ENCODE peak calls at places on chromosomes 3 and 15, in six cellular contexts. E, X, Y, M, J and O are unnamed samples. For H3K36me3, the result is how much of the 10 kb centered on the place peaks cover.

GRCh38 chr15:25246641-25247417 is 192.0 kb downstream of the UBE3A start:
- DNase-seq in E (no peak), X (no peak), Y (peak), M (no peak), J (no peak), O (no peak)

GRCh38 chr3:119145500-119146167 is at the start of gene TEX55:
- DNase-seq in E (no peak), X (no peak), Y (peak), M (no peak), J (peak), O (no peak)

GRCh38 chr3:33372218-33373081 is 67.8 kb downstream of the UBP1 start:
- DNase-seq in E (peak), X (no peak), Y (peak), M (no peak), J (peak), O (no peak)

GRCh38 chr3:40333852-40334251 is 24.3 kb downstream of the EIF1B start:
- DNase-seq in E (no peak), X (no peak), Y (no peak), M (no peak), J (no peak), O (no peak)

GRCh38 chr15:98826658-98827057 is 178.3 kb downstream of the IGF1R start:
- DNase-seq in E (no peak), X (no peak), Y (no peak), M (no peak), J (no peak), O (no peak)

GRCh38 chr3:125519678-125520562 is at the start of gene SNX4:
- DNase-seq in E (peak), X (peak), Y (peak), M (peak), J (peak), O (peak)

GRCh38 chr15:74857671-74858365 is 14.9 kb upstream of the ULK3 start:
- DNase-seq in E (no peak), X (no peak), Y (no peak), M (no peak), J (no peak), O (no peak)

GRCh38 chr3:37909067-37909911 is 47.6 kb downstream of the CTDSPL start:
- DNase-seq in E (no peak), X (no peak), Y (no peak), M (no peak), J (peak), O (no peak)

GRCh38 chr15:67108122-67108871 is 42.9 kb downstream of the SMAD3 start:
- DNase-seq in E (no peak), X (no peak), Y (no peak), M (no peak), J (peak), O (no peak)

GRCh38 chr15:55235637-55236036 is 38.9 kb upstream of the RSL24D1 start:
- DNase-seq in E (no peak), X (no peak), Y (no peak), M (no peak), J (no peak), O (no peak)

GRCh38 chr3:112561085-112561692 is 573 bp downstream of the ATG3 start:
- DNase-seq in E (peak), X (peak), Y (peak), M (peak), J (peak), O (peak)

GRCh38 chr3:112561693-112562529 is at the start of the genes ATG3 and SLC35A5:
- DNase-seq in E (peak), X (peak), Y (peak), M (peak), J (peak), O (peak)

GRCh38 chr3:112557980-112558379 is 3.8 kb downstream of the ATG3 start:
- DNase-seq in E (no peak), X (no peak), Y (no peak), M (no peak), J (no peak), O (no peak)

GRCh38 chr3:112555535-112556170 is 6.1 kb downstream of the ATG3 start:
- DNase-seq in E (no peak), X (no peak), Y (no peak), M (no peak), J (peak), O (no peak)

DNA sequence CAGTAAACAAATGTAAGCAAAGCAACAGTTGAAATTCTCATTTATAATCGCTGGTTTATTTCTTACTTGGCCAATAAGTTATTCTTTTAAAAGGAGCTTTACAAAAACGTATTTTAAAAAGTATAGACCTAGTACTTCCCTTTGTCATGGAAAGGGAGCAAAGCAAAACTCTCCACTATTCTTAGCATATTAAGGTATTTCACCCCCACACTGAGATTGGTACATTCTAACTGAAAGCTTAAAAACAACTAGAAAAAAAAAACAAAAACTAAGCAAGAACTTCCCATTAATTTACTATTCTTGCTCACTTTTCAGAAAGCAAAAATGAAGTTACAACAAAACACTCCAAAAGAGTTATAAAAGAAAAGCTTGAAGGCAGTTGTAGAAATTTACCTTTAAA is 1.4 kb downstream of the ATG3 start:
- DNase-seq in E (no peak), X (no peak), Y (no peak), M (no peak), J (peak), O (no peak)
- H3K4me3 ChIP-seq in E (peak), X (peak), Y (peak), M (peak), J (peak), O (no peak)

GRCh38 chr15:52329150-52329549 is 33.5 kb upstream of the MYO5C start:
- DNase-seq in E (no peak), X (no peak), Y (no peak), M (no peak), J (no peak), O (peak)

GRCh38 chr15:52334491-52335160 is 39.0 kb upstream of the MYO5C start:
- DNase-seq in E (no peak), X (no peak), Y (no peak), M (no peak), J (peak), O (no peak)

GRCh38 chr15:52328680-52329079 is 33.1 kb upstream of the MYO5C start:
- DNase-seq in E (no peak), X (no peak), Y (no peak), M (no peak), J (no peak), O (no peak)

GRCh38 chr15:52329980-52330379 is 34.4 kb upstream of the MYO5C start:
- DNase-seq in E (no peak), X (no peak), Y (no peak), M (no peak), J (no peak), O (no peak)

GRCh38 chr15:52331490-52332240 is 36.1 kb upstream of the MYO5C start:
- DNase-seq in E (peak), X (peak), Y (peak), M (no peak), J (peak), O (no peak)
- H3K36me3 ChIP-seq in E (under half), X (under half), Y (under half), M (under half), J (under half), O (under half)

GRCh38 chr3:120419797-120420196 is 31.0 kb downstream of the FSTL1 start:
- DNase-seq in E (no peak), X (no peak), Y (no peak), M (no peak), J (no peak), O (no peak)
- H3K4me3 ChIP-seq in E (no peak), X (no peak), Y (no peak), M (no peak), J (no peak), O (no peak)

DNA sequence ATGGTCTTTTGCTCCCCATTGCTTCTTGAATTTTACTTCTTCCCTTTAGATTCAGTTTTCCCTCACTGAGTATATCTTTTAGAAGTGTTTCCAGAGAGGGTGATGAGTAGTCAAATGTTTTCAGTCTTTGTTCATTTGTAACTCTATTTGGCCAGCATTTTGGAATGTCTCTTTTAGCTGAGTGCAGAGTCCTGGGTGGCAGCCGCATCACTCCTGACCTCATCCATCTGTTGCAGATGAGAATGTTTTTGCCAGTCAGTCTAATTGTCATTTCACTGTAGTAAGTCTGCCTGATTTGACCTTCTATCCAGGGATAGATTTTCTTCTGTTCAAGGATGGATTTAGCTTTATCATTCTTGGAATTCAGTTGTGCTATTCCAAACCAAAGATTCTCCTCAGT is 7.3 kb downstream of the SRPRB start:
- DNase-seq in E (no peak), X (no peak), Y (no peak), M (no peak), J (peak), O (no peak)
- H3K36me3 ChIP-seq in E (under half), X (half or more), Y (under half), M (under half), J (half or more), O (under half)

GRCh38 chr3:52317178-52317577 is 1.1 kb downstream of the DNAH1 start:
- DNase-seq in E (no peak), X (no peak), Y (peak), M (no peak), J (peak), O (no peak)

GRCh38 chr3:52315977-52316764 is at the start of gene DNAH1:
- DNase-seq in E (no peak), X (no peak), Y (no peak), M (no peak), J (no peak), O (no peak)

GRCh38 chr3:52317601-52318000 is 1.5 kb downstream of the DNAH1 start:
- DNase-seq in E (no peak), X (no peak), Y (peak), M (peak), J (peak), O (peak)

GRCh38 chr3:52319921-52320595 is 3.9 kb downstream of the DNAH1 start:
- DNase-seq in E (no peak), X (no peak), Y (no peak), M (no peak), J (no peak), O (no peak)

GRCh38 chr3:52318186-52318793 is 2.2 kb downstream of the DNAH1 start:
- DNase-seq in E (no peak), X (no peak), Y (no peak), M (no peak), J (no peak), O (peak)
- H3K4me3 ChIP-seq in E (no peak), X (no peak), Y (no peak), M (no peak), J (no peak), O (no peak)

GRCh38 chr3:43998841-43999805 is 242.6 kb upstream of the TOPAZ1 start:
- DNase-seq in E (no peak), X (peak), Y (no peak), M (peak), J (peak), O (no peak)

GRCh38 chr3:44001072-44001471 is 240.6 kb upstream of the TOPAZ1 start:
- DNase-seq in E (no peak), X (no peak), Y (no peak), M (no peak), J (peak), O (no peak)

GRCh38 chr3:43999920-44000319 is 241.8 kb upstream of the TOPAZ1 start:
- DNase-seq in E (no peak), X (no peak), Y (no peak), M (no peak), J (no peak), O (no peak)

GRCh38 chr3:43998374-43998840 is 243.3 kb upstream of the TOPAZ1 start:
- DNase-seq in E (no peak), X (no peak), Y (no peak), M (no peak), J (peak), O (no peak)

DNA sequence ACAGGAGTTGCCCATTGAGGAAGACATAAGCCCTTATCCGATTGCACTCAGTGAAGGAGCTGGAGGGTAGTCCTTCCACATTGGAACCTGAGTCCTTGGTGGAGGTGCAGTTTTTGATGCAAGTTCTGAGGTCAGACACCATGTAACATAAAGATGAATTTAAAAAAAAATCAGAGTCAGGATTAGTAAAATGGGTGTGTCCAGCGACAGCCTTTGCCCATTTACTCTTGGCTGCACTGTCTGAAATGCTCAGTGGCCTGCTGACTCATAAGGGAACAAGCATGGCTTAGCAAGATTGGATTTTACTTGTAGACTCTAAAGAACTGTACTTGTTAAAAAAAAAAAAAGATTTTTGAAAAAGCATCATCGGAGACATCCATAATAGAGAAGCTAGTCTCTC is 241.1 kb upstream of the TOPAZ1 start:
- DNase-seq in E (no peak), X (peak), Y (no peak), M (no peak), J (peak), O (no peak)
- H3K36me3 ChIP-seq in E (under half), X (under half), Y (under half), M (under half), J (under half), O (under half)